ENCODE peak calls at places on chromosomes 4 and X, in seven cellular contexts. O, E, D, A, H, R and V are unnamed samples.

GRCh38 chr4:86653237-86653865 is 59.2 kb downstream of the PTPN13 start:
- DNase-seq in A (no peak), R (no peak), O (no peak), D (no peak), H (no peak), E (no peak), V (no peak)

GRCh38 chrX:47497274-47497673 is 14.3 kb upstream of the ZNF41 start:
- DNase-seq in D (no peak), R (no peak), O (no peak), E (no peak), A (peak; percentile 67), H (no peak), V (no peak)

GRCh38 chr4:157898836-157899605 is 273.8 kb downstream of the GASK1B start:
- DNase-seq in E (no peak), H (no peak), O (no peak), D (no peak), A (no peak), R (no peak), V (no peak)

GRCh38 chrX:78109458-78109857 is 5.4 kb downstream of the PGK1 start:
- DNase-seq in R (no peak), D (no peak), E (no peak), O (no peak), H (no peak), A (no peak), V (no peak)

GRCh38 chr4:39823193-39823592 is 125.3 kb downstream of the UBE2K start:
- DNase-seq in R (peak; percentile 21), E (no peak), O (no peak), A (peak; percentile 88), D (no peak), H (no peak), V (no peak)

GRCh38 chr4:33658971-33659370 is 2585.3 kb downstream of the ARAP2 start:
- DNase-seq in A (peak; percentile 23), D (no peak), E (no peak), O (no peak), H (no peak), R (no peak), V (no peak)

GRCh38 chr4:25454491-25454890 is 77.4 kb downstream of the ANAPC4 start:
- DNase-seq in H (no peak), E (no peak), R (no peak), A (no peak), D (no peak), O (no peak), V (no peak)

GRCh38 chrX:118570209-118570608 is 74.6 kb downstream of the DOCK11 start:
- DNase-seq in H (no peak), E (no peak), D (no peak), O (no peak), R (no peak), A (no peak), V (no peak)

GRCh38 chr4:169183581-169183980 is 87.2 kb downstream of the SH3RF1 start:
- DNase-seq in A (no peak), D (no peak), R (no peak), E (no peak), O (no peak), H (no peak), V (no peak)

GRCh38 chr4:169184686-169185085 is 86.1 kb downstream of the SH3RF1 start:
- DNase-seq in E (no peak), R (no peak), D (no peak), H (no peak), A (no peak), O (no peak), V (no peak)

GRCh38 chr4:169175035-169175434 is 95.7 kb downstream of the SH3RF1 start:
- DNase-seq in H (no peak), R (no peak), D (no peak), O (no peak), A (no peak), E (no peak), V (no peak)

GRCh38 chr4:169184236-169184635 is 86.5 kb downstream of the SH3RF1 start:
- DNase-seq in E (no peak), D (no peak), H (no peak), R (no peak), O (no peak), A (no peak), V (no peak)

GRCh38 chr4:169179609-169180526 is 90.9 kb downstream of the SH3RF1 start:
- DNase-seq in E (no peak), H (no peak), O (no peak), D (no peak), A (peak; percentile 53), R (no peak), V (no peak)
- H3K4me3 ChIP-seq in E (no peak overlapping the region), H (no peak overlapping the region), O (no peak overlapping the region), D (no peak overlapping the region), A (peak overlapping the region; percentile 31), R (no peak overlapping the region), V (no peak overlapping the region)

GRCh38 chrX:115337735-115338134 is 48.2 kb downstream of the LUZP4 start:
- DNase-seq in A (peak; percentile 78), H (peak; percentile 50), R (no peak), E (peak; percentile 36), D (no peak), O (peak; percentile 3), V (no peak)

GRCh38 chrX:115344885-115345653 is 55.6 kb downstream of the LUZP4 start:
- DNase-seq in D (peak; percentile 78), A (peak; percentile 97), O (peak; percentile 83), R (peak; percentile 85), H (peak; percentile 93), E (peak; percentile 87), V (no peak)

GRCh38 chrX:115341421-115341820 is 51.9 kb downstream of the LUZP4 start:
- DNase-seq in E (no peak), A (no peak), D (no peak), R (no peak), O (no peak), H (no peak), V (no peak)

GRCh38 chrX:115339441-115340025 is 50.0 kb downstream of the LUZP4 start:
- DNase-seq in H (no peak), D (no peak), E (no peak), O (no peak), R (no peak), A (peak; percentile 47), V (no peak)
- H3K4me1 ChIP-seq in H (no peaks in the 10 kb centered on the region), D (peaks cover 3% of the 10 kb centered on the region), E (peaks cover under 1% of the 10 kb centered on the region), O (peaks cover 3% of the 10 kb centered on the region), R (peaks cover under 1% of the 10 kb centered on the region), A (peaks cover 2% of the 10 kb centered on the region), V (no peaks in the 10 kb centered on the region)

GRCh38 chrX:22950278-22951266 is 49.2 kb upstream of the DDX53 start:
- DNase-seq in A (peak; percentile 90), D (no peak), E (peak; percentile 40), R (no peak), O (peak; percentile 50), H (no peak), V (no peak)

DNA sequence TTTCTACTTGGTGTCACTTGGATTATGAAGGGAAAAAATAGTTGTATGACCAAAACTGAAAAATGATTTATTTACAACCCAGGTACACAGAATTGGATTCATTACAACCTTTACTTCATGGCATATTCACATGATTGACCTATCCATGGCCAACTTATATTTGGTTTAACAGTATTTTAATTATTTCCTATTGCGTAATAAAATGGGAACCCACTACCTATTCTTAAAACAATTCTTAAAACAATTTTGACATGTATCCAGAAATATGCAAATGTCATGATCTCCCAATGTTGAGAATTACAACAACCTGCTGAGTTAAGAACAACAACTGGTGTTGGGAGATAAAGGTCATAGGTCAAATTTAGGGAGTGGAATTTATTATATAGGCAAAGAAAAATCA is 54.8 kb upstream of the DDX53 start:
- DNase-seq in D (no peak), O (no peak), E (no peak), H (no peak), R (no peak), A (no peak), V (no peak)
- H3K4me3 ChIP-seq in D (no peak overlapping the region), O (no peak overlapping the region), E (no peak overlapping the region), H (no peak overlapping the region), R (no peak overlapping the region), A (no peak overlapping the region), V (no peak overlapping the region)

DNA sequence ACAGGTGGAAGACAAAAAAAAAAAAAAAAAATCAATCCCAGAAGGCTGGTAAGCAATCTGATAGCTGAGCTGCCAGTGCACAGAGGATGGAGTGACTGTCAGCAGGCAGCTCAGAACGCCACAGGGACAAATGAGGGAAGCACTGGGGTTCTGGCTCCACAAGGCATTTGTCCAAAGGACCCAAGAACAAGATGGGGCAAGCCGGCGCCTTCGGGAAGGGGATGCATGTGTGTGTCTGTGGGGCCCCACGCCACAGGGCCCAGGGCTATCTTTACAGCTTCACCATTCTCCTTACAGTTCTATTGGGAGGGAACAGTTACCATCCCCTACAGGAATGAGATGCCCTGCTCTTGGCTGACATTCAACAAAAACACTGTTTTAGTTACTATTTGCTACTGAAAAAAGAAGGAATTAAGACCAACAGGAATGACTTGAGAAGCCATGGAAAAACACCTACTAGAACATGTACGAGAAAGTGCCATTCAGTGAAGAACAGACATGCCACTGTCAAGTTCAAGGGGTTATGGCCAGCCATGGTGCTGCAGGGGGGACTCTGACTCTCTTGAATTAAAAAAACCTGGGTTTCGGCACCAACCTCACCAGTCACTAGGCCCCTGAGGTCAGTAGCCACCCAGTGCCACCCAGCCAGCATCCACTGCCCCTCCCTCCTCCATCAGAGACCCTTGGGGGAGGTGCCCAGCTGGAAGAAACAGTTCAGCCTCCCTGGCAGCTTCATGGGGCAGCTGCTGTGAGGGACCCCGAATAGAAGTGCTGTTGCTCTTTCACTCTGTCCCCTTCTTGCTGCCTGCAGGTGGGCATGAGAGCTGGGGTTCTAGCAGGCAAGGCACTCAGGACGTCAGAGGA is 18.5 kb downstream of the WDR1 start:
- DNase-seq in H (no peak), A (no peak), E (no peak), D (no peak), R (no peak), O (no peak), V (no peak)
- H3K4me1 ChIP-seq in H (peaks cover 5% of the 10 kb centered on the region), A (peaks cover 62% of the 10 kb centered on the region), E (peaks cover 93% of the 10 kb centered on the region), D (peaks cover 5% of the 10 kb centered on the region), R (peaks cover 96% of the 10 kb centered on the region), O (peaks cover 5% of the 10 kb centered on the region), V (peaks cover 99% of the 10 kb centered on the region)

GRCh38 chr4:121656269-121656641 is 40.5 kb downstream of the ANXA5 start:
- DNase-seq in D (no peak), H (no peak), E (peak; percentile 37), O (peak; percentile 48), A (peak; percentile 88), R (no peak), V (peak; percentile 46)

GRCh38 chr4:121654738-121655137 is 42.0 kb downstream of the ANXA5 start:
- DNase-seq in H (no peak), A (no peak), O (no peak), E (no peak), R (no peak), D (no peak), V (no peak)

GRCh38 chr4:121653214-121653613 is 43.6 kb downstream of the ANXA5 start:
- DNase-seq in D (no peak), E (no peak), R (no peak), O (no peak), A (no peak), H (no peak), V (no peak)

GRCh38 chr4:121655320-121656268 is 41.2 kb downstream of the ANXA5 start:
- DNase-seq in O (no peak), A (no peak), H (no peak), R (no peak), E (no peak), D (no peak), V (no peak)

GRCh38 chr4:121653986-121654385 is 42.8 kb downstream of the ANXA5 start:
- DNase-seq in D (no peak), E (no peak), H (no peak), A (no peak), R (no peak), O (no peak), V (no peak)
- H3K4me3 ChIP-seq in D (no peak overlapping the region), E (no peak overlapping the region), H (no peak overlapping the region), A (no peak overlapping the region), R (no peak overlapping the region), O (no peak overlapping the region), V (no peak overlapping the region)

GRCh38 chr4:43316813-43317212 is 424.3 kb downstream of the GRXCR1 start:
- DNase-seq in A (peak; percentile 45), R (no peak), E (no peak), O (no peak), H (no peak), D (no peak), V (no peak)
- H3K4me1 ChIP-seq in A (no peaks in the 10 kb centered on the region), R (no peaks in the 10 kb centered on the region), E (no peaks in the 10 kb centered on the region), O (no peaks in the 10 kb centered on the region), H (no peaks in the 10 kb centered on the region), D (no peaks in the 10 kb centered on the region), V (no peaks in the 10 kb centered on the region)